ENCODE peak calls at places on chromosomes 2 and 18, in six cellular contexts. One of them, this sample, is unnamed.

GRCh38 chr2:6955523-6956136 is 38.4 kb downstream of the RNF144A start:
- DNase-seq in mucosa of descending colon: no peak
- DNase-seq in K562: no peak
- DNase-seq in tibial artery: no peak
- DNase-seq in fibroblast of lung: no peak
- DNase-seq in left lung: no peak
- DNase-seq in this sample: no peak

GRCh38 chr2:2566396-2567323 is 235.6 kb upstream of the MYT1L start:
- DNase-seq in left lung: no peak
- DNase-seq in tibial artery: no peak
- DNase-seq in fibroblast of lung: no peak
- DNase-seq in mucosa of descending colon: no peak
- DNase-seq in K562: no peak
- DNase-seq in this sample: no peak

GRCh38 chr2:8412082-8412481 is 269.8 kb upstream of the ID2 start:
- DNase-seq in fibroblast of lung: peak; percentile 10
- DNase-seq in mucosa of descending colon: peak; percentile 56
- DNase-seq in K562: no peak
- DNase-seq in tibial artery: no peak
- DNase-seq in left lung: no peak
- DNase-seq in this sample: peak; percentile 78

GRCh38 chr2:178397002-178397605 is 53.9 kb downstream of the PRKRA start:
- DNase-seq in fibroblast of lung: peak; percentile 26
- DNase-seq in K562: no peak
- DNase-seq in left lung: no peak
- DNase-seq in mucosa of descending colon: no peak
- DNase-seq in tibial artery: no peak
- DNase-seq in this sample: no peak

GRCh38 chr18:22378672-22379282 is 38.9 kb downstream of the CTAGE1 start:
- DNase-seq in tibial artery: peak; percentile 22
- DNase-seq in left lung: no peak
- DNase-seq in fibroblast of lung: peak; percentile 20
- DNase-seq in K562: peak; percentile 37
- DNase-seq in mucosa of descending colon: peak; percentile 46
- DNase-seq in this sample: peak; percentile 46

GRCh38 chr18:69752737-69753380 is 194.8 kb downstream of the CD226 start:
- DNase-seq in K562: no peak
- DNase-seq in tibial artery: no peak
- DNase-seq in left lung: no peak
- DNase-seq in fibroblast of lung: no peak
- DNase-seq in mucosa of descending colon: no peak
- DNase-seq in this sample: peak; percentile 69

GRCh38 chr2:160914217-160914616 is 246.0 kb upstream of the TANK start:
- DNase-seq in K562: no peak
- DNase-seq in mucosa of descending colon: no peak
- DNase-seq in tibial artery: no peak
- DNase-seq in fibroblast of lung: no peak
- DNase-seq in left lung: no peak
- DNase-seq in this sample: no peak

GRCh38 chr18:33820517-33821368 is 242.7 kb downstream of the ASXL3 start:
- DNase-seq in mucosa of descending colon: peak; percentile 56
- DNase-seq in K562: no peak
- DNase-seq in fibroblast of lung: no peak
- DNase-seq in left lung: peak; percentile 67
- DNase-seq in tibial artery: no peak
- DNase-seq in this sample: no peak

GRCh38 chr2:234679151-234679765 is 182.4 kb upstream of the ARL4C start:
- DNase-seq in fibroblast of lung: no peak
- DNase-seq in tibial artery: no peak
- DNase-seq in left lung: no peak
- DNase-seq in K562: no peak
- DNase-seq in mucosa of descending colon: no peak
- DNase-seq in this sample: no peak

GRCh38 chr2:29322011-29322410 is 206.8 kb downstream of the CLIP4 start:
- DNase-seq in tibial artery: no peak
- DNase-seq in left lung: no peak
- DNase-seq in K562: no peak
- DNase-seq in fibroblast of lung: peak; percentile 73
- DNase-seq in mucosa of descending colon: no peak
- DNase-seq in this sample: no peak

GRCh38 chr2:229612395-229612971 is 101.9 kb downstream of the DNER start:
- DNase-seq in left lung: no peak
- DNase-seq in K562: no peak
- DNase-seq in mucosa of descending colon: no peak
- DNase-seq in tibial artery: no peak
- DNase-seq in fibroblast of lung: no peak
- DNase-seq in this sample: no peak

GRCh38 chr2:62740221-62740620 is 34.7 kb downstream of the EHBP1 start:
- DNase-seq in K562: no peak
- DNase-seq in mucosa of descending colon: no peak
- DNase-seq in tibial artery: no peak
- DNase-seq in fibroblast of lung: no peak
- DNase-seq in left lung: no peak
- DNase-seq in this sample: no peak

GRCh38 chr2:241273552-241273988 is 41.9 kb downstream of the HDLBP start:
- DNase-seq in mucosa of descending colon: no peak
- DNase-seq in fibroblast of lung: no peak
- DNase-seq in tibial artery: no peak
- DNase-seq in K562: no peak
- DNase-seq in left lung: no peak
- DNase-seq in this sample: no peak

GRCh38 chr2:74391209-74391579 is 11.1 kb upstream of the DCTN1 start:
- DNase-seq in K562: peak; percentile 52
- DNase-seq in tibial artery: no peak
- DNase-seq in left lung: no peak
- DNase-seq in fibroblast of lung: peak; percentile 34
- DNase-seq in mucosa of descending colon: no peak
- DNase-seq in this sample: no peak

GRCh38 chr2:74390601-74391000 is 10.5 kb upstream of the DCTN1 start:
- DNase-seq in K562: no peak
- DNase-seq in tibial artery: no peak
- DNase-seq in left lung: no peak
- DNase-seq in fibroblast of lung: no peak
- DNase-seq in mucosa of descending colon: no peak
- DNase-seq in this sample: no peak

GRCh38 chr2:74385396-74385795 is 5.3 kb upstream of the DCTN1 start:
- DNase-seq in K562: no peak
- DNase-seq in mucosa of descending colon: no peak
- DNase-seq in left lung: no peak
- DNase-seq in fibroblast of lung: peak; percentile 25
- DNase-seq in tibial artery: no peak
- DNase-seq in this sample: no peak

GRCh38 chr2:74384051-74384450 is 3.9 kb upstream of the DCTN1 start:
- DNase-seq in mucosa of descending colon: no peak
- DNase-seq in tibial artery: no peak
- DNase-seq in K562: no peak
- DNase-seq in fibroblast of lung: peak; percentile 64
- DNase-seq in left lung: no peak
- DNase-seq in this sample: no peak

GRCh38 chr2:74387346-74387745 is 7.2 kb upstream of the DCTN1 start:
- DNase-seq in mucosa of descending colon: no peak
- DNase-seq in K562: no peak
- DNase-seq in left lung: no peak
- DNase-seq in fibroblast of lung: peak; percentile 57
- DNase-seq in tibial artery: no peak
- DNase-seq in this sample: no peak
- H3K4me1 ChIP-seq in mucosa of descending colon: peaks cover 14% of the 10 kb centered on the region
- H3K4me1 ChIP-seq in K562: peaks cover 26% of the 10 kb centered on the region
- H3K4me1 ChIP-seq in left lung: peaks cover 74% of the 10 kb centered on the region
- H3K4me1 ChIP-seq in fibroblast of lung: peaks cover 14% of the 10 kb centered on the region
- H3K4me1 ChIP-seq in tibial artery: peaks cover 65% of the 10 kb centered on the region
- H3K4me1 ChIP-seq in this sample: peaks cover 10% of the 10 kb centered on the region

DNA sequence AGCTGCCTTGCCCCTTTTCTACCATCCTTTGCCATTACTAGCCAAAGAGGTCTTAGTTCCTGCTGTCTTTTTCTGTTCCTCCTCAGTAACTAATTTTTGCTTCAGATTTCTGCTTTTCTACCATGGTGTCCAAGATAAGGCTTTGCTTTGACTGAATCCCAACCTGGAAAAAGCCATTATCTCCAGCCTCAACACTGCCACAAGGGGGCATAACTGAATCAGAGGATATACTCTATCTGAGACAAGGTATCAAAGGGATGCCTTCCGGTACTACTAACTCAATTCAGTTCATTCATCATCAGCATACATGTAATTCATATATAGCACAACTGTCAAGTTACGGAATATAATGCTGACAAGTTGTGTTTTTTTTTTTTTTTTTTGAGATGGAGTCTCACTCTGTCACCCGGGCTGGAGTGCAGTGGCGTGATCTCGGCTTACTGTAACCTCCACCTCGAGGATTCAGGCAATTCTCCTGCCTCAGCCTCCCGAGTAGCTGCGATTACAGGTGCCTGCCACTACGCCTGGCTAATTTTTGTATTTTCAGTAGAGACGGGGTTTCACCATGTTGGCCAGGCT is 11.4 kb downstream of the OSGEPL1 start:
- DNase-seq in mucosa of descending colon: no peak
- DNase-seq in left lung: no peak
- DNase-seq in tibial artery: no peak
- DNase-seq in K562: peak; percentile 17
- DNase-seq in fibroblast of lung: peak; percentile 7
- DNase-seq in this sample: peak; percentile 61
- H3K4me1 ChIP-seq in mucosa of descending colon: no peaks in the 10 kb centered on the region
- H3K4me1 ChIP-seq in left lung: no peaks in the 10 kb centered on the region
- H3K4me1 ChIP-seq in tibial artery: no peaks in the 10 kb centered on the region
- H3K4me1 ChIP-seq in K562: peaks cover 2% of the 10 kb centered on the region
- H3K4me1 ChIP-seq in fibroblast of lung: no peaks in the 10 kb centered on the region
- H3K4me1 ChIP-seq in this sample: no peaks in the 10 kb centered on the region

GRCh38 chr2:47207614-47208013 is 52.5 kb upstream of the STPG4 start:
- DNase-seq in K562: no peak
- DNase-seq in fibroblast of lung: no peak
- DNase-seq in tibial artery: no peak
- DNase-seq in mucosa of descending colon: no peak
- DNase-seq in left lung: no peak
- DNase-seq in this sample: no peak

GRCh38 chr2:47205576-47206141 is 50.6 kb upstream of the STPG4 start:
- DNase-seq in K562: peak; percentile 53
- DNase-seq in tibial artery: no peak
- DNase-seq in fibroblast of lung: peak; percentile 80
- DNase-seq in mucosa of descending colon: peak; percentile 55
- DNase-seq in left lung: no peak
- DNase-seq in this sample: no peak

GRCh38 chr2:47203996-47204395 is 48.9 kb upstream of the STPG4 start:
- DNase-seq in tibial artery: no peak
- DNase-seq in K562: no peak
- DNase-seq in fibroblast of lung: no peak
- DNase-seq in left lung: no peak
- DNase-seq in mucosa of descending colon: no peak
- DNase-seq in this sample: no peak

GRCh38 chr2:47201224-47201623 is 46.1 kb upstream of the STPG4 start:
- DNase-seq in K562: no peak
- DNase-seq in mucosa of descending colon: no peak
- DNase-seq in left lung: no peak
- DNase-seq in tibial artery: no peak
- DNase-seq in fibroblast of lung: peak; percentile 56
- DNase-seq in this sample: no peak

GRCh38 chr2:47204691-47205090 is 49.6 kb upstream of the STPG4 start:
- DNase-seq in fibroblast of lung: no peak
- DNase-seq in K562: no peak
- DNase-seq in mucosa of descending colon: no peak
- DNase-seq in left lung: no peak
- DNase-seq in tibial artery: no peak
- DNase-seq in this sample: no peak
- H3K4me1 ChIP-seq in fibroblast of lung: peaks cover 21% of the 10 kb centered on the region
- H3K4me1 ChIP-seq in K562: peaks cover 27% of the 10 kb centered on the region
- H3K4me1 ChIP-seq in mucosa of descending colon: peaks cover 3% of the 10 kb centered on the region
- H3K4me1 ChIP-seq in left lung: peaks cover 8% of the 10 kb centered on the region
- H3K4me1 ChIP-seq in tibial artery: peaks cover 8% of the 10 kb centered on the region
- H3K4me1 ChIP-seq in this sample: peaks cover 17% of the 10 kb centered on the region

GRCh38 chr2:55043841-55044240 is 6.4 kb downstream of the RTN4 start:
- DNase-seq in left lung: no peak
- DNase-seq in tibial artery: no peak
- DNase-seq in fibroblast of lung: no peak
- DNase-seq in mucosa of descending colon: no peak
- DNase-seq in K562: no peak
- DNase-seq in this sample: no peak
- H3K4me1 ChIP-seq in left lung: peaks cover 86% of the 10 kb centered on the region
- H3K4me1 ChIP-seq in tibial artery: peaks cover 31% of the 10 kb centered on the region
- H3K4me1 ChIP-seq in fibroblast of lung: peaks cover 2% of the 10 kb centered on the region
- H3K4me1 ChIP-seq in mucosa of descending colon: peaks cover 17% of the 10 kb centered on the region
- H3K4me1 ChIP-seq in K562: peaks cover 11% of the 10 kb centered on the region
- H3K4me1 ChIP-seq in this sample: peaks cover 38% of the 10 kb centered on the region

GRCh38 chr2:674319-674985 is 2.8 kb downstream of the TMEM18 start:
- DNase-seq in mucosa of descending colon: no peak
- DNase-seq in K562: no peak
- DNase-seq in fibroblast of lung: peak; percentile 19
- DNase-seq in tibial artery: no peak
- DNase-seq in left lung: peak; percentile 24
- DNase-seq in this sample: no peak

GRCh38 chr2:672606-672905 is 4.7 kb downstream of the TMEM18 start:
- DNase-seq in fibroblast of lung: no peak
- DNase-seq in mucosa of descending colon: no peak
- DNase-seq in left lung: peak; percentile 74
- DNase-seq in tibial artery: no peak
- DNase-seq in K562: no peak
- DNase-seq in this sample: no peak

GRCh38 chr2:675051-675450 is 2.2 kb downstream of the TMEM18 start:
- DNase-seq in fibroblast of lung: no peak
- DNase-seq in mucosa of descending colon: no peak
- DNase-seq in K562: no peak
- DNase-seq in left lung: no peak
- DNase-seq in tibial artery: no peak
- DNase-seq in this sample: no peak

GRCh38 chr2:673016-673415 is 4.2 kb downstream of the TMEM18 start:
- DNase-seq in tibial artery: no peak
- DNase-seq in fibroblast of lung: no peak
- DNase-seq in mucosa of descending colon: no peak
- DNase-seq in K562: no peak
- DNase-seq in left lung: peak; percentile 47
- DNase-seq in this sample: no peak

DNA sequence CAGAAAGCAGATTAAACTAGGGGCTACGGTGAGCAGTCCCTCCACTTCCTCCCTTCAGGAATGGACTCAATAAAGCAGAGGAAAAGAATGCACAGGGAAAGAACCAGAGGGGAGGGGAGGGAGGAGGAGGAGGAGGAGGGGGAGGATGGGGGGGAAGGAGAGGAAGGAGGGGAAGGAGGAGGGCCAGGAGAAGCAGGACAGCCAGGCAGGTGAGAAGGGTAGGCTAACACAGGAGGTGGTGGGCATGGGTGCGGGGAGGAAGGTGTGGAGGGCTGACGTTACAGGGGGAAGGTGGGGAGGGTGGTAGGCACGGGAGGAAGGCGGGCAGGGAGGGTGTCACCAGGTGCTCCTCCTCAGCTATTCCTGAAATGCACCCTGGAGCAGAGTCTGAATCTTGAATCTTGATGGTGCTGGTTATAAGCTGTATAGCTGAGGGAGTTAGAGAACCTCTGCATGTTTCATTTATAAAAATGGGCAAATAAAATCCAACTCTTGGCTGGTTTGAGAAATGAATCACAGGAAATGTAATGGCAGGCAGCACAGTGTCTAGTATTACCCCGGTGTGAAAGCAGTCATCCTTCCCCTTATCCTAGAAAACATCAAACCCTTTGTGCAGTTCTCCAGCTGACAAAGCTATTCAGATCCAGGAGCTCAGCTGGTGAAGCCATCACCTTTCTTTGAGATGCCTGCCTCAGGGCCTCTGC is 3.4 kb downstream of the TMEM18 start:
- DNase-seq in tibial artery: no peak
- DNase-seq in mucosa of descending colon: no peak
- DNase-seq in left lung: peak; percentile 31
- DNase-seq in K562: no peak
- DNase-seq in fibroblast of lung: peak; percentile 57
- DNase-seq in this sample: no peak
- H3K4me1 ChIP-seq in tibial artery: peaks cover 24% of the 10 kb centered on the region
- H3K4me1 ChIP-seq in mucosa of descending colon: peaks cover 6% of the 10 kb centered on the region
- H3K4me1 ChIP-seq in left lung: peaks cover 33% of the 10 kb centered on the region
- H3K4me1 ChIP-seq in K562: peaks cover 6% of the 10 kb centered on the region
- H3K4me1 ChIP-seq in fibroblast of lung: peaks cover 22% of the 10 kb centered on the region
- H3K4me1 ChIP-seq in this sample: peaks cover 6% of the 10 kb centered on the region

GRCh38 chr2:85505551-85506238 is 33.3 kb upstream of the MAT2A start:
- DNase-seq in fibroblast of lung: peak; percentile 3
- DNase-seq in K562: no peak
- DNase-seq in tibial artery: no peak
- DNase-seq in left lung: no peak
- DNase-seq in mucosa of descending colon: no peak
- DNase-seq in this sample: no peak
- H3K4me1 ChIP-seq in fibroblast of lung: peaks cover 27% of the 10 kb centered on the region
- H3K4me1 ChIP-seq in K562: peaks cover 33% of the 10 kb centered on the region
- H3K4me1 ChIP-seq in tibial artery: peaks cover 10% of the 10 kb centered on the region
- H3K4me1 ChIP-seq in left lung: peaks cover 26% of the 10 kb centered on the region
- H3K4me1 ChIP-seq in mucosa of descending colon: peaks cover 25% of the 10 kb centered on the region
- H3K4me1 ChIP-seq in this sample: peaks cover 8% of the 10 kb centered on the region

This sample was measured in Caco-2.